ENCODE peak calls at places on chromosomes 16 and 17, in five cellular contexts. O, Y, G, M and W are unnamed samples.

GRCh38 chr17:81741594-81742452 is 29.7 kb downstream of the SLC25A10 start:
- DNase-seq in O (no peak), Y (peak; percentile 59), G (no peak), M (no peak), W (peak; percentile 81)

GRCh38 chr17:63150994-63151464 is 185.0 kb downstream of the TANC2 start:
- DNase-seq in O (no peak), Y (no peak), G (no peak), M (no peak), W (peak; percentile 40)

GRCh38 chr16:22052985-22053384 is 39.4 kb upstream of the VWA3A start:
- DNase-seq in O (no peak), Y (no peak), G (no peak), M (no peak), W (no peak)

GRCh38 chr17:37608369-37609169 is 649 bp downstream of the SYNRG start:
- DNase-seq in O (no peak), Y (peak; percentile 57), G (no peak), M (peak; percentile 39), W (peak; percentile 79)

GRCh38 chr17:1488826-1489275 is 3.6 kb downstream of the MYO1C start:
- DNase-seq in O (no peak), Y (no peak), G (no peak), M (no peak), W (no peak)

GRCh38 chr16:29852654-29853053 is 10.4 kb downstream of the CDIPT start:
- DNase-seq in O (no peak), Y (no peak), G (no peak), M (no peak), W (no peak)

GRCh38 chr16:88437367-88437964 is 15.6 kb upstream of the ZFPM1 start:
- DNase-seq in O (no peak), Y (peak; percentile 84), G (peak; percentile 37), M (peak; percentile 48), W (peak; percentile 95)

GRCh38 chr16:10566613-10567012 is 13.8 kb downstream of the EMP2 start:
- DNase-seq in O (no peak), Y (no peak), G (no peak), M (no peak), W (no peak)

GRCh38 chr17:63361182-63361581 is 84.9 kb downstream of the CYB561 start:
- DNase-seq in O (no peak), Y (no peak), G (no peak), M (no peak), W (no peak)

GRCh38 chr17:50137050-50137449 is 7.1 kb upstream of the SAMD14 start:
- DNase-seq in O (no peak), Y (no peak), G (no peak), M (no peak), W (no peak)

DNA sequence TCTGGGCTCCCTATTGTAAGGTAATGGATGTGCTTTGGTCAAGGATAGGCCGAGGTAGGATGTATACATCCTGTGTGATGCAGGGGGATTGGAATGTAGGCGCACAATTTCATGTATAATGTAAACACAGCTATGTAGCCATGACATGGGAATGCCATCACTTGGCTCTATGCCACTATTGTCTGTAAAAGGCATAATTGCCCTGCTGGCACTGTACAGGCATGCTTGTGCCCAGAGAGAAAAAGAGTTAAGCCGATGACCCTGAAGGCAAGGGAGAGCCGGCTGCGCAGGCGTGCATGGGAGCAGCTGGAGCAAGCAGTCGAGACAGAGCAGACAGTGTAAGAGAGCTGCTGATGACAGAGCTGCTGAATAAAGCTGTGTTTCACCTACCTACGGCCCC is 212.5 kb upstream of the CPHXL start:
- DNase-seq in O (no peak), Y (no peak), G (no peak), M (peak; percentile 43), W (no peak)
- TF ChIP-seq ZBTB33 in O (no peak), Y (no peak), G (no peak), M (no peak), W (no peak)

DNA sequence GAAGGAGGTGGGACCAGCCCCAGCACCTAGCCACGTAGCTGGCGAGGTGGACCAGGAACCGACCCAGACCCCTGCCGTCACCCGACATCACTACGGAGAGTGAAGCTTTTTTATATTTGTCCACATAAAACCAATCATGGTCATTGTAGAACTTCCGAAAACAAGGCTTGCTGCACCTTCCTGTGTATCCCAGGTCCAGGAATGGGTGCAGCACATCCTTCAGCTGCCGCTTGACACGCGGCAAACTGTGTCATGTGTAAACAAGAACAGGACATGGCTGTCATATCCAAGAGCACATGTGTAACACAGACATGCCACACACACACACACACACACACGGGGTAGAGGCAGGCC is 1.4 kb downstream of the HBQ1 start:
- DNase-seq in O (no peak), Y (no peak), G (no peak), M (no peak), W (peak; percentile 43)
- TF ChIP-seq RAD21 in O (no peak), Y (no peak), G (no peak), M (no peak), W (no peak)

GRCh38 chr16:15607700-15608396 is 35.1 kb downstream of the MARF1 start:
- DNase-seq in O (no peak), Y (no peak), G (no peak), M (peak; percentile 67), W (no peak)
- TF ChIP-seq ZBTB33 in O (no peak), Y (no peak), G (no peak), M (no peak), W (no peak)

GRCh38 chr17:71505200-71505599 is 615.6 kb upstream of the SOX9 start:
- DNase-seq in O (no peak), Y (no peak), G (no peak), M (no peak), W (no peak)
- TF ChIP-seq RAD21 in O (no peak), Y (no peak), G (no peak), M (no peak), W (no peak)

DNA sequence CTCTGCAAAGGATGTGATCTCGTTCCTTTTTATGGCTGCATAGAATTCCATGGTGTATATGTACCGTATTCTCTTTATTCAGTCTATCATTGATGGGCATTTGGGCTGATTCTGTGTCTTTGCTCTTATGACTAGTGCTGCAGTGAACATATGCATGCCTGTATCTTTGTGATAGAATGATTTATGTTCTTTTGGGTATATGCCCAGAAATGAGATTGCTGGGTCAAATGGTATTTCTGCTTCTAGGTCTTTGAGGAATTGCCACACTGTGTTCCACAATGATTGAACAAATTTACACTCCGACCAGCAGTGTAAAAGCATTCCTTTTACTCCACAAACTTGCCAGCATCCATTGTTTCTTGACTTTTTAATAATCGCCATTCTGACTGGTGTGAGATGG is 60.2 kb upstream of the ADORA2B start:
- DNase-seq in O (no peak), Y (no peak), G (no peak), M (no peak), W (no peak)
- TF ChIP-seq ZBTB33 in O (no peak), Y (no peak), G (no peak), M (no peak), W (no peak)

DNA sequence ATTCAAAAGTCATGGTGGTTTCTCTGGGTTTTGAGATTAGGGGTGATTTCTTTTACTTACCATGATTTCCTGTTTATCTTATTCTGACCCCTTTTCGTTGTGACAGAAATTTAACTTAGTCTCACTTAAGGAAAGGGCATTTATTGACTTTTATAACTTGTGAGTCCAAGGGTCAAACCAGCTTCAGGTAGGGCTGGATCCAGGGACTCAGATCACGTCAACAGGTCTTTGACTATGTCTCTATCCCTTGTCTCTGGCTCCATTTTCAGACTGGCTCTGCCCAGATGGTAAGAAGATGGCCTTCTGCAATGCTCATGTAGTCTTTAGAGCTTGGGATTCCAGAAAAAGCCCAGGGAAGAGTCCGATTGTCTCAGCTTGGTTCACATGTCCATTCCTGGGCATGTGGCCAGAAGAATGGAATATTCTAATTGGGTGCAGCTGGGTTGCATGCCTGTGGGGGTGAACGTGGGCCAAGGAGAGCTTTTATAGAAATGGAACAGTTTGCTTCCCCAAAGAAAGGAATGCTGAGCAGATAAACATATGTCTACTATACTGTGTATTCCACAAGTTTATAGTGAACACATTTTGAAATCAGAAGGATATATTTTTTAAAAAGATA is 13.4 kb downstream of the USP43 start:
- DNase-seq in O (no peak), Y (no peak), G (no peak), M (no peak), W (no peak)
- TF ChIP-seq RAD21 in O (no peak), Y (no peak), G (no peak), M (no peak), W (no peak)

GRCh38 chr17:78105101-78105500 is 23.5 kb downstream of the TMC6 start:
- DNase-seq in O (no peak), Y (no peak), G (no peak), M (no peak), W (no peak)

GRCh38 chr17:78106211-78106610 is 22.3 kb downstream of the TMC6 start:
- DNase-seq in O (no peak), Y (no peak), G (no peak), M (no peak), W (no peak)

GRCh38 chr17:78105551-78105950 is 23.0 kb downstream of the TMC6 start:
- DNase-seq in O (no peak), Y (no peak), G (no peak), M (peak; percentile 79), W (no peak)

GRCh38 chr17:78103311-78103710 is 25.2 kb downstream of the TMC6 start:
- DNase-seq in O (no peak), Y (no peak), G (no peak), M (no peak), W (no peak)

GRCh38 chr17:78104540-78104941 is 24.0 kb downstream of the TMC6 start:
- DNase-seq in O (no peak), Y (no peak), G (no peak), M (no peak), W (no peak)
- TF ChIP-seq ZBTB33 in O (no peak), Y (no peak), G (no peak), M (no peak), W (no peak)

DNA sequence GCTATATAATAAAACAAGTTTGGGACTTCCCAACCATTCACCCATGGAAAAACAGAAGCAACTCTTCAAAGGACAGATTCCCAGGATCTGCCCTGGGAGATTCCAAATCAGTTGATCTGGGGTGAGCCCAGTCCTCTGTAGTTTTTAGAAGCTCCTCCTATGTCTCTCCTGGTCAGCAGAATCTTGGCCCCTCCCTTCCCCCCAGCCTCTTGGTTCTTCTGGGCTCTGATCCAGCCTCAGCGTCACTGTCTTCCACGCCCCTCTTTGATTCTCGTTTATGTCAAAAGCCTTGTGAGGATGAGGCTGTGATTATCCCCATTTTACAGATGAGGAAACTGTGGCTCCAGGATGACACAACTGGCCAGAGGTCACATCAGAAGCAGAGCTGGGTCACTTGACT is 903 bp upstream of the CDH5 start:
- DNase-seq in O (no peak), Y (no peak), G (no peak), M (no peak), W (no peak)
- TF ChIP-seq RAD21 in O (no peak), Y (no peak), G (no peak), M (no peak), W (no peak)

GRCh38 chr16:50547340-50547865 is 793 bp upstream of the NKD1 start:
- DNase-seq in O (peak; percentile 5), Y (no peak), G (peak; percentile 26), M (peak; percentile 94), W (peak; percentile 82)

GRCh38 chr16:50549561-50549915 is 1.3 kb downstream of the NKD1 start:
- DNase-seq in O (no peak), Y (no peak), G (no peak), M (no peak), W (no peak)

GRCh38 chr16:50550035-50550434 is 1.8 kb downstream of the NKD1 start:
- DNase-seq in O (no peak), Y (no peak), G (no peak), M (no peak), W (no peak)

GRCh38 chr16:50547944-50548658 is at the start of gene NKD1:
- DNase-seq in O (no peak), Y (peak; percentile 91), G (peak; percentile 12), M (peak; percentile 84), W (peak; percentile 97)

GRCh38 chr16:50548659-50549560 is 714 bp downstream of the NKD1 start:
- DNase-seq in O (no peak), Y (peak; percentile 19), G (no peak), M (no peak), W (peak; percentile 74)
- TF ChIP-seq ZBTB33 in O (no peak), Y (no peak), G (no peak), M (no peak), W (no peak)